ENCODE peak calls at places on chromosomes 16 and 17, in four cellular contexts. Y, C, M and X are unnamed samples.

GRCh38 chr17:4739122-4740024 is at the start of the genes CXCL16 and ZMYND15:
- DNase-seq in Y (no peak), C (peak; percentile 56), M (peak; percentile 80), X (no peak)

GRCh38 chr16:50762241-50762640 is 20.4 kb downstream of the CYLD start:
- DNase-seq in Y (no peak), C (no peak), M (no peak), X (no peak)

GRCh38 chr17:65754641-65755040 is 193.2 kb upstream of the AXIN2 start:
- DNase-seq in Y (no peak), C (no peak), M (no peak), X (no peak)

GRCh38 chr16:67149276-67150057 is 1.3 kb downstream of the B3GNT9 start:
- DNase-seq in Y (no peak), C (no peak), M (peak; percentile 95), X (no peak)

GRCh38 chr16:69482410-69482951 is 58.1 kb downstream of the CYB5B start:
- DNase-seq in Y (peak; percentile 66), C (peak; percentile 65), M (no peak), X (no peak)

GRCh38 chr16:649646-650045 is 481 bp downstream of the WDR90 start:
- DNase-seq in Y (no peak), C (peak; percentile 56), M (peak; percentile 41), X (no peak)

GRCh38 chr17:68519911-68520310 is 7.7 kb downstream of the PRKAR1A start:
- DNase-seq in Y (no peak), C (no peak), M (no peak), X (no peak)

GRCh38 chr17:74491645-74492044 is 25.2 kb downstream of the CD300A start:
- DNase-seq in Y (no peak), C (no peak), M (no peak), X (no peak)

GRCh38 chr17:79338589-79338988 is 264.0 kb downstream of the ENGASE start:
- DNase-seq in Y (peak; percentile 10), C (peak; percentile 19), M (no peak), X (no peak)

GRCh38 chr17:4945176-4945943 is 3.0 kb downstream of the PFN1 start:
- DNase-seq in Y (peak; percentile 68), C (peak; percentile 91), M (no peak), X (peak; percentile 16)

GRCh38 chr17:21043296-21044232 is 753 bp upstream of the USP22 start:
- DNase-seq in Y (peak; percentile 97), C (peak; percentile 100), M (no peak), X (peak; percentile 83)

GRCh38 chr16:86424968-86425367 is 85.4 kb upstream of the FOXF1 start:
- DNase-seq in Y (no peak), C (peak; percentile 46), M (no peak), X (no peak)

GRCh38 chr16:56576585-56577299 is 11.9 kb downstream of the MT4 start:
- DNase-seq in Y (peak; percentile 20), C (peak; percentile 52), M (peak; percentile 82), X (peak; percentile 75)

GRCh38 chr17:76276069-76276431 is 10.9 kb downstream of the UBALD2 start:
- DNase-seq in Y (no peak), C (no peak), M (no peak), X (no peak)

GRCh38 chr16:25253322-25253721 is 4.3 kb downstream of the ZKSCAN2 start:
- DNase-seq in Y (no peak), C (no peak), M (no peak), X (no peak)

GRCh38 chr17:64180089-64180488 is 50.1 kb upstream of the ERN1 start:
- DNase-seq in Y (no peak), C (no peak), M (no peak), X (peak; percentile 28)

GRCh38 chr16:11901091-11901490 is 14.7 kb downstream of the GSPT1 start:
- DNase-seq in Y (no peak), C (no peak), M (no peak), X (no peak)

GRCh38 chr17:79716183-79716797 is 14.5 kb upstream of the ENPP7 start:
- DNase-seq in Y (no peak), C (no peak), M (no peak), X (no peak)